ENCODE peak calls at places on chromosomes 16 and 17, in eight cellular contexts. O, G, K, I, A, H, Q and D are unnamed samples.
A peak's percentile ranks its signal among the peaks of the same experiment; 100 is the strongest.

GRCh38 chr17:68277807-68278206 is 13.1 kb downstream of the SLC16A6 start:
- DNase-seq in I (no peak), K (no peak), Q (no peak), A (no peak), O (no peak), H (no peak), G (no peak), D (no peak)

GRCh38 chr16:53457670-53458069 is 23.4 kb downstream of the RBL2 start:
- DNase-seq in H (no peak), K (no peak), O (no peak), A (no peak), I (no peak), Q (no peak), G (no peak), D (no peak)

GRCh38 chr16:52964290-52964689 is 88.4 kb downstream of the CHD9NB start:
- DNase-seq in H (no peak), Q (no peak), I (no peak), K (no peak), A (no peak), O (no peak), G (no peak), D (no peak)

GRCh38 chr17:48642059-48642842 is 16.1 kb upstream of the HOXB9 start:
- DNase-seq in I (no peak), A (no peak), H (no peak), K (no peak), O (peak; percentile 55), G (no peak), Q (no peak), D (no peak)

GRCh38 chr16:55035037-55035436 is 104.4 kb downstream of the IRX5 start:
- DNase-seq in H (peak; percentile 32), O (peak; percentile 39), K (no peak), A (no peak), G (no peak), I (peak; percentile 71), Q (no peak), D (peak; percentile 41)

GRCh38 chr16:14497245-14498082 is 132.6 kb downstream of the PARN start:
- DNase-seq in O (no peak), H (no peak), A (no peak), K (no peak), G (no peak), I (peak; percentile 38), Q (no peak), D (no peak)

GRCh38 chr16:396605-397004 is 394 bp upstream of the NME4 start:
- DNase-seq in H (no peak), K (no peak), O (peak; percentile 86), A (no peak), I (peak; percentile 41), Q (peak; percentile 58), G (no peak), D (peak; percentile 53)

GRCh38 chr17:68101992-68102758 is 66.6 kb downstream of the KPNA2 start:
- DNase-seq in H (peak; percentile 34), I (peak; percentile 50), Q (no peak), G (no peak), O (no peak), K (no peak), A (no peak), D (peak; percentile 49)

GRCh38 chr17:78785011-78785662 is 3.1 kb upstream of the CYTH1 start:
- DNase-seq in K (no peak), A (peak; percentile 39), O (no peak), G (no peak), I (no peak), Q (no peak), H (no peak), D (no peak)

GRCh38 chr17:9802701-9803100 is 11.3 kb upstream of the DHRS7C start:
- DNase-seq in K (no peak), Q (no peak), H (no peak), G (no peak), A (no peak), O (peak; percentile 56), I (no peak), D (no peak)

GRCh38 chr16:75196826-75197225 is 10.1 kb downstream of the CTRB2 start:
- DNase-seq in G (no peak), Q (peak; percentile 5), K (no peak), A (no peak), O (no peak), H (peak; percentile 5), I (no peak), D (no peak)

GRCh38 chr17:81519284-81520020 is 6.9 kb upstream of the ACTG1 start:
- DNase-seq in I (peak; percentile 88), Q (peak; percentile 47), H (peak; percentile 81), G (no peak), O (peak; percentile 61), A (peak; percentile 72), K (no peak), D (peak; percentile 89)

GRCh38 chr16:88687676-88688012 is 1.3 kb upstream of the SNAI3 start:
- DNase-seq in Q (no peak), I (no peak), K (no peak), O (no peak), H (no peak), G (no peak), A (no peak), D (no peak)

GRCh38 chr17:61587807-61588660 is 3.0 kb downstream of the NACA2 start:
- DNase-seq in Q (no peak), I (peak; percentile 48), O (no peak), G (no peak), A (no peak), K (no peak), H (no peak), D (no peak)

GRCh38 chr16:21162661-21163151 is 4.2 kb downstream of the LDAF1 start:
- DNase-seq in O (no peak), I (peak; percentile 67), A (no peak), G (no peak), K (no peak), H (peak; percentile 47), Q (peak; percentile 36), D (peak; percentile 72)

GRCh38 chr17:42457107-42457787 is 1.4 kb upstream of the ATP6V0A1 start:
- DNase-seq in Q (no peak), A (no peak), I (no peak), G (no peak), K (no peak), H (no peak), O (no peak), D (no peak)

GRCh38 chr17:39665642-39666221 is 583 bp downstream of the TCAP start:
- DNase-seq in O (peak; percentile 91), A (no peak), I (peak; percentile 31), Q (no peak), K (no peak), G (no peak), H (no peak), D (no peak)
- H3K4me1 ChIP-seq in O (peaks cover 61% of the 10 kb centered on the region), A (peaks cover 34% of the 10 kb centered on the region), I (peaks cover 24% of the 10 kb centered on the region), Q (peaks cover 19% of the 10 kb centered on the region), K (peaks cover 39% of the 10 kb centered on the region), G (peaks cover 60% of the 10 kb centered on the region), H (peaks cover 80% of the 10 kb centered on the region), D (peaks cover 71% of the 10 kb centered on the region)

GRCh38 chr17:5080591-5080990 is 2.3 kb downstream of the ZFP3 start:
- DNase-seq in O (no peak), K (no peak), H (no peak), A (no peak), I (no peak), Q (no peak), G (no peak), D (no peak)

GRCh38 chr17:5077781-5078105 is 524 bp upstream of the ZFP3 start:
- DNase-seq in O (no peak), A (no peak), G (no peak), I (no peak), K (no peak), Q (no peak), H (no peak), D (no peak)

GRCh38 chr17:5078106-5079028 is at the start of gene ZFP3:
- DNase-seq in O (peak; percentile 70), Q (peak; percentile 78), A (peak; percentile 88), G (peak; percentile 46), I (peak; percentile 90), K (peak; percentile 51), H (peak; percentile 87), D (peak; percentile 88)
- TF ChIP-seq POLR2A in O (peak; percentile 7), Q (no peak), A (no peak), G (no peak), I (peak; percentile 75), K (no peak), H (no peak), D (peak; percentile 61)

DNA sequence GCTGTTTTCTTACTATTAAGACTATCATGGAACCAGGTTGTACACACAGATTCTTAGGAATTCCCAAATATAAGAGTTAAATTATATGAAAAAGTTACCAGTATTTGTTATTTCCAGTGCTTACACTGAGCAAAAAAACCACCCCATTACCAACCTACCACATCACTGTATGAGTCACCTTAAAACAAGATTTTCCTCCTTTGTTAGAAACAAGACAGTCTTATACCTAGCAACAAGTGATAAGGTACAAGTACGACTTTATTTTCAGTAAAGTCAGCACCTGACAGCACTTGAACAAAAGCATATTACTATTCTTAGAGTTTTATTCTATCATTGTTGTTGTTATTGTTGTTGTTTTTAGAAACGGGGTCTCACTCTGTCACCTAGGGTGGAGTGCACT is 20.4 kb downstream of the SSH2 start:
- DNase-seq in H (no peak), I (no peak), A (no peak), O (no peak), Q (no peak), K (no peak), G (no peak), D (no peak)
- TF ChIP-seq CTCF in H (no peak), I (no peak), A (no peak), O (no peak), Q (no peak), K (no peak), G (no peak), D (no peak)

GRCh38 chr16:84726079-84726669 is 26.4 kb downstream of the USP10 start:
- DNase-seq in I (peak; percentile 93), O (peak; percentile 58), Q (peak; percentile 93), K (peak; percentile 55), H (peak; percentile 93), A (peak; percentile 95), G (peak; percentile 90), D (peak; percentile 90)
- H3K4me1 ChIP-seq in I (peaks cover 42% of the 10 kb centered on the region), O (peaks cover 69% of the 10 kb centered on the region), Q (peaks cover 6% of the 10 kb centered on the region), K (peaks cover 21% of the 10 kb centered on the region), H (peaks cover 86% of the 10 kb centered on the region), A (peaks cover 29% of the 10 kb centered on the region), G (peaks cover 42% of the 10 kb centered on the region), D (peaks cover 21% of the 10 kb centered on the region)

GRCh38 chr17:45301674-45302073 is 15.1 kb downstream of the MAP3K14 start:
- DNase-seq in Q (no peak), I (no peak), O (no peak), K (no peak), A (no peak), H (no peak), G (no peak), D (no peak)
- TF ChIP-seq POLR2A in Q (no peak), I (no peak), O (no peak), K (no peak), A (no peak), H (no peak), G (no peak), D (no peak)